ENCODE peak calls at places on chromosomes 2 and 18, in eight cellular contexts. M is transverse colon, Y is tibial nerve, F is ELR, T is GF-D8, V is foreskin keratinocyte, A is EL, G is erythroblast. I is an unnamed sample.

GRCh38 chr2:72996152-72996502 is 75.4 kb downstream of the SFXN5 start:
- DNase-seq in M (no peak), Y (no peak), F (no peak), T (no peak), V (no peak), A (no peak), G (no peak), I (no peak)

GRCh38 chr2:221552282-221552681 is 19.8 kb downstream of the EPHA4 start:
- DNase-seq in M (no peak), Y (no peak), F (no peak), T (no peak), V (no peak), A (no peak), G (no peak), I (no peak)

GRCh38 chr2:26650713-26651457 is 9.7 kb upstream of the CIB4 start:
- DNase-seq in M (no peak), Y (no peak), F (no peak), T (no peak), V (no peak), A (peak), G (no peak), I (no peak)

GRCh38 chr2:187986392-187987105 is 305.1 kb upstream of the GULP1 start:
- DNase-seq in M (no peak), Y (no peak), F (peak), T (no peak), V (peak), A (no peak), G (no peak), I (no peak)

GRCh38 chr2:143730950-143731254 is 601.7 kb downstream of the ARHGAP15 start:
- DNase-seq in M (no peak), Y (no peak), F (peak), T (no peak), V (peak), A (no peak), G (no peak), I (no peak)

GRCh38 chr18:79576686-79577351 is 102.8 kb upstream of the CTDP1 start:
- DNase-seq in M (peak), Y (peak), F (no peak), T (no peak), V (no peak), A (no peak), G (no peak), I (peak)

GRCh38 chr2:88874063-88874657 is 182.7 kb downstream of the RPIA start:
- DNase-seq in M (no peak), Y (no peak), F (peak), T (peak), V (peak), A (peak), G (peak), I (peak)

GRCh38 chr2:38074047-38074774 is 1.7 kb downstream of the CYP1B1 start:
- DNase-seq in M (no peak), Y (no peak), F (no peak), T (no peak), V (no peak), A (no peak), G (peak), I (no peak)

GRCh38 chr18:25538175-25538922 is 186.4 kb upstream of the ZNF521 start:
- DNase-seq in M (no peak), Y (no peak), F (no peak), T (no peak), V (no peak), A (no peak), G (no peak), I (no peak)

GRCh38 chr18:37476182-37476581 is 89.4 kb downstream of the CELF4 start:
- DNase-seq in M (peak), Y (no peak), F (peak), T (no peak), V (no peak), A (peak), G (peak), I (peak)

GRCh38 chr2:235055891-235056516 is 104.2 kb downstream of the SH3BP4 start:
- DNase-seq in M (no peak), Y (no peak), F (peak), T (no peak), V (peak), A (peak), G (peak), I (peak)

GRCh38 chr2:152453129-152453642 is 118.2 kb downstream of the FMNL2 start:
- DNase-seq in M (no peak), Y (no peak), F (no peak), T (no peak), V (no peak), A (no peak), G (no peak), I (no peak)

GRCh38 chr2:32402087-32402486 is 45.3 kb downstream of the BIRC6 start:
- DNase-seq in M (no peak), Y (no peak), F (no peak), T (no peak), V (no peak), A (no peak), G (no peak), I (no peak)

GRCh38 chr2:208101716-208102631 is 22.4 kb downstream of the CRYGD start:
- DNase-seq in M (no peak), Y (no peak), F (peak), T (no peak), V (peak), A (peak), G (no peak), I (peak)